ENCODE peak calls at places on chromosomes 11 and 22, in four cellular contexts. Z, C, Y and M are unnamed samples.

GRCh38 chr11:92932023-92932422 is 37.4 kb upstream of the MTNR1B start:
- DNase-seq in Z (no peak), C (no peak), Y (no peak), M (no peak)

GRCh38 chr11:36500315-36500721 is 9.8 kb downstream of the TRAF6 start:
- DNase-seq in Z (no peak), C (no peak), Y (peak; percentile 16), M (peak; percentile 25)

GRCh38 chr11:62186195-62186594 is 3.8 kb upstream of the SCGB1D1 start:
- DNase-seq in Z (no peak), C (no peak), Y (no peak), M (no peak)

GRCh38 chr11:15865212-15865987 is 490.9 kb downstream of the SOX6 start:
- DNase-seq in Z (no peak), C (no peak), Y (no peak), M (no peak)

GRCh38 chr11:123249354-123249753 is 54.3 kb upstream of the CLMP start:
- DNase-seq in Z (no peak), C (no peak), Y (no peak), M (no peak)

GRCh38 chr22:20777420-20778177 is 3.7 kb downstream of the SERPIND1 start:
- DNase-seq in Z (no peak), C (peak; percentile 70), Y (peak; percentile 16), M (no peak)

GRCh38 chr22:40967120-40967760 is 16.1 kb downstream of the RBX1 start:
- DNase-seq in Z (peak; percentile 22), C (no peak), Y (no peak), M (no peak)

GRCh38 chr11:12094872-12095800 is 15.3 kb upstream of the MICAL2 start:
- DNase-seq in Z (no peak), C (no peak), Y (peak; percentile 83), M (no peak)

GRCh38 chr22:21669026-21669425 is 3.2 kb downstream of the PPIL2 start:
- DNase-seq in Z (no peak), C (no peak), Y (no peak), M (no peak)

GRCh38 chr11:9264381-9265210 is 554 bp downstream of the DENND5A start:
- DNase-seq in Z (peak; percentile 44), C (no peak), Y (peak; percentile 43), M (peak; percentile 30)

GRCh38 chr11:35288311-35288710 is 131.0 kb downstream of the SLC1A2 start:
- DNase-seq in Z (no peak), C (no peak), Y (no peak), M (no peak)

GRCh38 chr11:13009476-13009920 is 382 bp downstream of the RASSF10 start:
- DNase-seq in Z (no peak), C (no peak), Y (no peak), M (no peak)

GRCh38 chr11:120579601-120580000 is 68.1 kb downstream of the GRIK4 start:
- DNase-seq in Z (no peak), C (no peak), Y (no peak), M (no peak)

GRCh38 chr11:7168741-7168990 is 79.9 kb downstream of the RBMXL2 start:
- DNase-seq in Z (no peak), C (no peak), Y (no peak), M (no peak)

GRCh38 chr22:48320671-48321515 is 1506.8 kb downstream of the BRD1 start:
- DNase-seq in Z (no peak), C (no peak), Y (no peak), M (no peak)

GRCh38 chr22:31160328-31160978 is 471 bp downstream of the RNF185 start:
- DNase-seq in Z (no peak), C (no peak), Y (peak; percentile 23), M (no peak)

GRCh38 chr22:30159561-30160353 is 79.5 kb downstream of the HORMAD2 start:
- DNase-seq in Z (no peak), C (no peak), Y (no peak), M (no peak)

GRCh38 chr11:112267188-112267591 is 6.5 kb upstream of the PLET1 start:
- DNase-seq in Z (no peak), C (no peak), Y (no peak), M (no peak)

GRCh38 chr22:42309865-42310264 is 39.4 kb upstream of the TCF20 start:
- DNase-seq in Z (no peak), C (no peak), Y (no peak), M (no peak)

GRCh38 chr11:72223615-72224586 is 666 bp upstream of the INPPL1 start:
- DNase-seq in Z (peak; percentile 73), C (peak; percentile 8), Y (peak; percentile 85), M (no peak)

GRCh38 chr11:77677138-77677537 is 39.5 kb upstream of the CLNS1A start:
- DNase-seq in Z (no peak), C (no peak), Y (no peak), M (no peak)

GRCh38 chr11:14537134-14537599 is 17.0 kb upstream of the PSMA1 start:
- DNase-seq in Z (peak; percentile 77), C (no peak), Y (peak; percentile 32), M (peak; percentile 43)

GRCh38 chr22:27128461-27129080 is 471.2 kb downstream of the MIAT start:
- DNase-seq in Z (no peak), C (no peak), Y (no peak), M (no peak)

GRCh38 chr11:61489833-61490585 is 18.5 kb upstream of the LRRC10B start:
- DNase-seq in Z (peak; percentile 66), C (no peak), Y (no peak), M (no peak)

GRCh38 chr11:47372422-47372821 is 5.9 kb downstream of the SPI1 start:
- DNase-seq in Z (no peak), C (no peak), Y (no peak), M (no peak)

GRCh38 chr11:69460540-69461257 is 20.8 kb upstream of the LINC01488 start:
- DNase-seq in Z (no peak), C (peak; percentile 29), Y (no peak), M (no peak)

GRCh38 chr22:49278357-49278756 is 549.3 kb downstream of the BRD1 start:
- DNase-seq in Z (no peak), C (no peak), Y (no peak), M (no peak)

GRCh38 chr11:66336234-66337102 is at the start of gene RIN1:
- DNase-seq in Z (peak; percentile 88), C (peak; percentile 82), Y (peak; percentile 71), M (peak; percentile 90)

GRCh38 chr11:65642014-65642671 is 4.2 kb downstream of the SIPA1 start:
- DNase-seq in Z (peak; percentile 95), C (no peak), Y (no peak), M (no peak)

GRCh38 chr22:24969588-24970301 is 17.2 kb downstream of the KIAA1671 start:
- DNase-seq in Z (no peak), C (peak; percentile 56), Y (peak; percentile 19), M (no peak)

GRCh38 chr11:73752903-73753302 is 8.0 kb downstream of the RAB6A start:
- DNase-seq in Z (peak; percentile 26), C (no peak), Y (no peak), M (no peak)

GRCh38 chr22:40654522-40655167 is 18.1 kb upstream of the MRTFA start:
- DNase-seq in Z (peak; percentile 39), C (no peak), Y (peak; percentile 37), M (no peak)

GRCh38 chr11:85718991-85719807 is 33.2 kb upstream of the CCDC89 start:
- DNase-seq in Z (peak; percentile 86), C (peak; percentile 82), Y (no peak), M (no peak)
- TF ChIP-seq POLR2AphosphoS5 in Z (no peak), C (peak; percentile 43), Y (peak; percentile 65), M (no peak)

GRCh38 chr11:118907051-118907748 is 18.5 kb downstream of the BCL9L start:
- DNase-seq in Z (peak; percentile 91), C (no peak), Y (peak; percentile 93), M (peak; percentile 82)
- TF ChIP-seq POLR2AphosphoS5 in Z (no peak), C (peak; percentile 54), Y (no peak), M (no peak)

GRCh38 chr22:28478564-28478963 is 201.1 kb downstream of the TTC28 start:
- DNase-seq in Z (no peak), C (no peak), Y (no peak), M (no peak)
- TF ChIP-seq POLR2AphosphoS5 in Z (no peak), C (no peak), Y (no peak), M (no peak)

GRCh38 chr22:19430890-19431541 is 517 bp downstream of the HIRA start:
- DNase-seq in Z (peak; percentile 66), C (no peak), Y (peak; percentile 79), M (no peak)

GRCh38 chr22:19429950-19430889 is 1.3 kb downstream of the HIRA start:
- DNase-seq in Z (peak; percentile 28), C (no peak), Y (peak; percentile 26), M (no peak)

GRCh38 chr22:19432092-19432844 is at the start of gene MRPL40:
- DNase-seq in Z (peak; percentile 89), C (peak; percentile 85), Y (peak; percentile 95), M (peak; percentile 92)

GRCh38 chr22:19434829-19435580 is 2.7 kb downstream of the MRPL40 start:
- DNase-seq in Z (no peak), C (no peak), Y (no peak), M (no peak)

GRCh38 chr22:19431641-19432091 is at the start of gene HIRA:
- DNase-seq in Z (peak; percentile 84), C (peak; percentile 53), Y (peak; percentile 82), M (peak; percentile 73)
- TF ChIP-seq POLR2AphosphoS5 in Z (peak; percentile 50), C (no peak), Y (no peak), M (no peak)